ENCODE peak calls at places on chromosome 10, in eight cellular contexts. X, G, S, F, T, R, V and D are unnamed samples.

GRCh38 chr10:123582084-123582989 is 83.8 kb upstream of the GPR26 start:
- DNase-seq in G (peak), V (peak), F (peak), R (peak), T (peak), S (peak), X (peak), D (peak)

GRCh38 chr10:340646-341045 is 205.4 kb downstream of the ZMYND11 start:
- DNase-seq in T (no peak), V (no peak), S (no peak), X (no peak), G (no peak), F (no peak), R (no peak), D (peak)

GRCh38 chr10:7956508-7956907 is 98.0 kb upstream of the GATA3 start:
- DNase-seq in G (peak), R (no peak), F (no peak), S (no peak), V (peak), T (no peak), X (no peak), D (no peak)

GRCh38 chr10:45383682-45384320 is 9.8 kb downstream of the ALOX5 start:
- DNase-seq in V (no peak), G (no peak), X (no peak), R (no peak), F (no peak), T (no peak), S (no peak), D (no peak)

GRCh38 chr10:7192831-7193348 is 217.9 kb downstream of the SFMBT2 start:
- DNase-seq in F (no peak), V (no peak), X (no peak), T (peak), R (no peak), S (no peak), G (no peak), D (no peak)

GRCh38 chr10:117442944-117443676 is 67.9 kb upstream of the PDZD8 start:
- DNase-seq in V (peak), F (peak), T (peak), S (peak), R (peak), G (peak), X (peak), D (peak)

GRCh38 chr10:18620856-18621255 is 30.5 kb downstream of the NSUN6 start:
- DNase-seq in G (no peak), T (no peak), X (no peak), F (no peak), S (no peak), V (no peak), R (no peak), D (no peak)

GRCh38 chr10:92847185-92847864 is 995 bp upstream of the EXOC6 start:
- DNase-seq in G (no peak), V (no peak), F (no peak), X (no peak), R (no peak), T (no peak), S (no peak), D (no peak)

GRCh38 chr10:128009357-128009756 is 102.5 kb downstream of the PTPRE start:
- DNase-seq in S (no peak), F (no peak), T (no peak), G (no peak), V (no peak), X (no peak), R (no peak), D (no peak)

GRCh38 chr10:49187950-49188761 is at the start of gene TMEM273:
- DNase-seq in V (peak), F (no peak), S (peak), T (no peak), G (peak), X (no peak), R (peak), D (no peak)

GRCh38 chr10:23917251-23917908 is 291.6 kb upstream of the KIAA1217 start:
- DNase-seq in T (no peak), R (no peak), S (no peak), F (no peak), G (no peak), V (no peak), X (no peak), D (peak)

GRCh38 chr10:74071151-74071550 is 73.2 kb downstream of the VCL start:
- DNase-seq in V (no peak), S (no peak), X (no peak), T (no peak), R (no peak), F (no peak), G (peak), D (no peak)

GRCh38 chr10:132123606-132124005 is 57.9 kb downstream of the JAKMIP3 start:
- DNase-seq in R (peak), V (no peak), S (no peak), T (no peak), X (no peak), F (no peak), G (no peak), D (no peak)

GRCh38 chr10:112723876-112724275 is 226.2 kb upstream of the TCF7L2 start:
- DNase-seq in V (no peak), F (no peak), X (no peak), R (no peak), S (no peak), G (no peak), T (no peak), D (no peak)

GRCh38 chr10:36779238-36779846 is 346.1 kb upstream of the ANKRD30A start:
- DNase-seq in R (no peak), S (peak), F (peak), G (peak), V (no peak), T (no peak), X (peak), D (peak)